ENCODE peak calls at places on chromosomes 6 and 20, in four cellular contexts. One of them, this sample, is unnamed.

GRCh38 chr6:5464096-5464885 is 203.0 kb downstream of the FARS2 start:
- DNase-seq in SK-N-SH: no peak
- DNase-seq in H1: no peak
- DNase-seq in GM12878: no peak
- DNase-seq in this sample: no peak

GRCh38 chr6:157267109-157267611 is 56.2 kb downstream of the TMEM242 start:
- DNase-seq in H1: no peak
- DNase-seq in GM12878: no peak
- DNase-seq in SK-N-SH: no peak
- DNase-seq in this sample: no peak

GRCh38 chr6:21800948-21801438 is 207.4 kb downstream of the SOX4 start:
- DNase-seq in SK-N-SH: no peak
- DNase-seq in GM12878: no peak
- DNase-seq in H1: no peak
- DNase-seq in this sample: no peak

GRCh38 chr6:26556263-26557070 is 18.3 kb downstream of the HMGN4 start:
- DNase-seq in GM12878: no peak
- DNase-seq in SK-N-SH: peak
- DNase-seq in H1: no peak
- DNase-seq in this sample: peak

GRCh38 chr20:33791959-33792597 is 19.1 kb upstream of the CHMP4B start:
- DNase-seq in H1: peak
- DNase-seq in SK-N-SH: peak
- DNase-seq in GM12878: no peak
- DNase-seq in this sample: peak

GRCh38 chr20:41135888-41136243 is 1.5 kb upstream of the PLCG1 start:
- DNase-seq in H1: no peak
- DNase-seq in GM12878: no peak
- DNase-seq in SK-N-SH: no peak
- DNase-seq in this sample: no peak

GRCh38 chr6:19554356-19555225 is 282.6 kb upstream of the ID4 start:
- DNase-seq in GM12878: no peak
- DNase-seq in SK-N-SH: no peak
- DNase-seq in H1: no peak
- DNase-seq in this sample: no peak

GRCh38 chr6:159817951-159818739 is 18.1 kb downstream of the PNLDC1 start:
- DNase-seq in GM12878: no peak
- DNase-seq in H1: no peak
- DNase-seq in SK-N-SH: no peak
- DNase-seq in this sample: no peak

GRCh38 chr20:1632228-1632577 is 12.4 kb upstream of the SIRPB1 start:
- DNase-seq in GM12878: no peak
- DNase-seq in SK-N-SH: no peak
- DNase-seq in H1: no peak
- DNase-seq in this sample: no peak

DNA sequence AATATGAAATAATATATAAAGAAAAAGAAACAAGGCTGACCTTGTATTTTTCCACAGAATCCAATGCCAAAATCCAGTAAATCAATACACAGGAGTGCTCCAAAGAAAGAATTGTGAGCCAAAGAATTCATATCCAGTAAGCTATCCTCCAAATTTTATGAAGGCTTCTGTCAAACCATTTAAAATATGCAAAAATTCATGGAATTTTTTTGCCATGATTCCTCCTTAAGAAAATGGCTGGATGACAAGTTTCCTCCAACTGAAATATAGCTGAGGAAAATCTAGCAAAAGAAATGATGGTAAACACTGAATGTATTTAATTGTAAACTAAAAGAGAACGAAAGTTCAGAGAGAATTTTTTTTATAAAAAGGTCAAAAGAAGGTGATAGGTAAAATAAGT is 290.3 kb downstream of the UBE3D start:
- DNase-seq in GM12878: no peak
- DNase-seq in SK-N-SH: no peak
- DNase-seq in H1: no peak
- DNase-seq in this sample: no peak
- TF ChIP-seq NRF1 in GM12878: no peak
- TF ChIP-seq NRF1 in SK-N-SH: no peak
- TF ChIP-seq NRF1 in H1: no peak
- TF ChIP-seq NRF1 in this sample: no peak

DNA sequence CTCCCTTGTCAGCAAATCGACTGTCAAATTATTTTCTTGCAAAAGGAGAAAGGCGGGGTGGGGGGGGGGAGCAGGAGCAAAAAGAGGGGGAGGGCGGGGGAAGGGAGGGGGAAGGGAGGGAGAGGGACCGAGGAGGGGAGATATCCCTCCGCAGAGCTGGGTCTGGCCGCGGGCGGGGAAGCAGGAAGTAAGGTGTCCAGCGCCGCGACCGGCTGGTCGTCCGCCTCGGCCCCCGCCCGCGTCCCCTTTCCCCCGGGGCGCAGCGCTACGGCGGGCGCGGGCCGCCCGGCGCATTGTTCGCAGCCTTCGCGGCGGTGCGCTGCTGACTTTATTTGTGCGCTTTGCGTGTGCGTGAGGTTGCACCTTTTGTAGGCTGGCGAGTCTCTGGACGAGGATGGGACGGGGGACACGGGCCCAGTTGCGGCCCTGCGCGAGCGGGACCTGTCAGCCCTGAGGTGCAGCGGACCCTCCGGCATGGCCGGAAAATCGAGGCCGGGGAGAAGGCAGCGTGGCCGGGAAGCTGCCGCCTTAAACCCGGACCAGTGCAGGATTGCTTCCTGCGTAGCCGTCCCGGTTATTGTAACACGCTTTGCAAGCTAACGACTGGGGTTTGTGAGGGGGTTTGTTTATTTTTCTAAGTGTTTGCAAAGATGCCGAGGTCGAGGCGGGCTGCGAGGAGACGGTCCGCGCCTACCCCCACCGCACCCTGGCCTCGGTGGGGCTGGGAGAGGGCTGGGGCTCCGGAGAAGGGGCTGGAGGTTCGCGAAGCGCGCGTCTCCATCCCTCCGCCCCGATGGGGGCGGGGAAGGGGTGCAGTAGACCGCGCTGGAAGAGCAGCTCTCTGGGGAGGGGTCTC is 673 bp upstream of the TRERF1 start:
- DNase-seq in GM12878: no peak
- DNase-seq in SK-N-SH: peak
- DNase-seq in H1: no peak
- DNase-seq in this sample: peak
- TF ChIP-seq NRF1 in GM12878: no peak
- TF ChIP-seq NRF1 in SK-N-SH: no peak
- TF ChIP-seq NRF1 in H1: no peak
- TF ChIP-seq NRF1 in this sample: peak

GRCh38 chr6:44738652-44739141 is 351.2 kb downstream of the CDC5L start:
- DNase-seq in SK-N-SH: no peak
- DNase-seq in H1: no peak
- DNase-seq in GM12878: peak
- DNase-seq in this sample: no peak
- TF ChIP-seq NRF1 in SK-N-SH: no peak
- TF ChIP-seq NRF1 in H1: no peak
- TF ChIP-seq NRF1 in GM12878: no peak
- TF ChIP-seq NRF1 in this sample: no peak

GRCh38 chr6:39961178-39961577 is 26.9 kb upstream of the MOCS1 start:
- DNase-seq in H1: no peak
- DNase-seq in SK-N-SH: peak
- DNase-seq in GM12878: no peak
- DNase-seq in this sample: no peak
- TF ChIP-seq NRF1 in H1: no peak
- TF ChIP-seq NRF1 in SK-N-SH: no peak
- TF ChIP-seq NRF1 in GM12878: no peak
- TF ChIP-seq NRF1 in this sample: no peak

GRCh38 chr6:166578536-166579233 is 7.8 kb downstream of the RAMACL start:
- DNase-seq in H1: no peak
- DNase-seq in GM12878: no peak
- DNase-seq in SK-N-SH: no peak
- DNase-seq in this sample: no peak

GRCh38 chr6:166579234-166579575 is 7.3 kb downstream of the RAMACL start:
- DNase-seq in H1: no peak
- DNase-seq in GM12878: no peak
- DNase-seq in SK-N-SH: no peak
- DNase-seq in this sample: no peak

GRCh38 chr6:166581091-166581511 is 5.4 kb downstream of the RAMACL start:
- DNase-seq in H1: no peak
- DNase-seq in GM12878: no peak
- DNase-seq in SK-N-SH: no peak
- DNase-seq in this sample: no peak

GRCh38 chr6:166582258-166582657 is 4.2 kb downstream of the RAMACL start:
- DNase-seq in SK-N-SH: no peak
- DNase-seq in H1: no peak
- DNase-seq in GM12878: no peak
- DNase-seq in this sample: no peak

GRCh38 chr6:166580076-166581050 is 6.1 kb downstream of the RAMACL start:
- DNase-seq in GM12878: no peak
- DNase-seq in SK-N-SH: no peak
- DNase-seq in H1: no peak
- DNase-seq in this sample: no peak
- TF ChIP-seq NRF1 in GM12878: no peak
- TF ChIP-seq NRF1 in SK-N-SH: no peak
- TF ChIP-seq NRF1 in H1: no peak
- TF ChIP-seq NRF1 in this sample: no peak